ENCODE peak calls at places on chromosomes 16 and 17, in six cellular contexts. One of them, this sample, is unnamed.

GRCh38 chr16:14364386-14365199 is 265.5 kb downstream of the PARN start:
- DNase-seq in body of pancreas: no peak
- DNase-seq in A673: no peak
- DNase-seq in AG09309: no peak
- DNase-seq in heart right ventricle: no peak
- DNase-seq in AG04449: peak
- DNase-seq in this sample: no peak

GRCh38 chr16:3951861-3952332 is 71.4 kb upstream of the CREBBP start:
- DNase-seq in body of pancreas: no peak
- DNase-seq in A673: no peak
- DNase-seq in AG09309: no peak
- DNase-seq in heart right ventricle: no peak
- DNase-seq in AG04449: no peak
- DNase-seq in this sample: no peak

GRCh38 chr17:5798104-5798503 is 213.8 kb upstream of the NLRP1 start:
- DNase-seq in body of pancreas: no peak
- DNase-seq in A673: no peak
- DNase-seq in AG09309: no peak
- DNase-seq in heart right ventricle: no peak
- DNase-seq in AG04449: no peak
- DNase-seq in this sample: no peak

GRCh38 chr17:78132086-78132676 is 1.6 kb downstream of the TMC8 start:
- DNase-seq in body of pancreas: peak
- DNase-seq in A673: no peak
- DNase-seq in AG09309: no peak
- DNase-seq in heart right ventricle: no peak
- DNase-seq in AG04449: no peak
- DNase-seq in this sample: peak

GRCh38 chr16:13983625-13984024 is 63.7 kb downstream of the ERCC4 start:
- DNase-seq in body of pancreas: no peak
- DNase-seq in A673: no peak
- DNase-seq in AG09309: no peak
- DNase-seq in heart right ventricle: no peak
- DNase-seq in AG04449: no peak
- DNase-seq in this sample: no peak

GRCh38 chr17:39787038-39787437 is 49.3 kb downstream of the GRB7 start:
- DNase-seq in body of pancreas: no peak
- DNase-seq in A673: no peak
- DNase-seq in AG09309: no peak
- DNase-seq in heart right ventricle: no peak
- DNase-seq in AG04449: no peak
- DNase-seq in this sample: no peak

GRCh38 chr16:83200005-83200779 is 573.4 kb downstream of the CDH13 start:
- DNase-seq in body of pancreas: no peak
- DNase-seq in A673: no peak
- DNase-seq in AG09309: no peak
- DNase-seq in heart right ventricle: peak
- DNase-seq in AG04449: no peak
- DNase-seq in this sample: no peak

GRCh38 chr17:50206604-50207293 is 5.3 kb upstream of the COL1A1 start:
- DNase-seq in body of pancreas: no peak
- DNase-seq in A673: peak
- DNase-seq in AG09309: no peak
- DNase-seq in heart right ventricle: no peak
- DNase-seq in AG04449: no peak
- DNase-seq in this sample: no peak

GRCh38 chr17:66964930-66965800 is 658 bp downstream of the CACNG4 start:
- DNase-seq in body of pancreas: peak
- DNase-seq in A673: peak
- DNase-seq in AG09309: no peak
- DNase-seq in heart right ventricle: no peak
- DNase-seq in AG04449: no peak
- DNase-seq in this sample: no peak

GRCh38 chr16:3180445-3180878 is 7.5 kb upstream of the OR1F1 start:
- DNase-seq in body of pancreas: no peak
- DNase-seq in A673: peak
- DNase-seq in AG09309: no peak
- DNase-seq in heart right ventricle: no peak
- DNase-seq in AG04449: no peak
- DNase-seq in this sample: no peak

GRCh38 chr17:69961488-69962145 is 113.4 kb upstream of the KCNJ16 start:
- DNase-seq in body of pancreas: no peak
- DNase-seq in A673: no peak
- DNase-seq in AG09309: no peak
- DNase-seq in heart right ventricle: peak
- DNase-seq in AG04449: no peak
- DNase-seq in this sample: no peak

GRCh38 chr16:89764711-89765201 is 43.4 kb downstream of the ZNF276 start:
- DNase-seq in body of pancreas: no peak
- DNase-seq in A673: no peak
- DNase-seq in AG09309: no peak
- DNase-seq in heart right ventricle: peak
- DNase-seq in AG04449: no peak
- DNase-seq in this sample: peak

GRCh38 chr16:11494433-11494832 is 92.3 kb downstream of the LITAF start:
- DNase-seq in body of pancreas: no peak
- DNase-seq in A673: no peak
- DNase-seq in AG09309: no peak
- DNase-seq in heart right ventricle: no peak
- DNase-seq in AG04449: no peak
- DNase-seq in this sample: no peak

GRCh38 chr17:13888043-13888442 is 181.3 kb upstream of the COX10 start:
- DNase-seq in body of pancreas: no peak
- DNase-seq in A673: no peak
- DNase-seq in AG09309: no peak
- DNase-seq in heart right ventricle: peak
- DNase-seq in AG04449: no peak
- DNase-seq in this sample: no peak

GRCh38 chr17:13885953-13886889 is 183.1 kb upstream of the COX10 start:
- DNase-seq in body of pancreas: no peak
- DNase-seq in A673: no peak
- DNase-seq in AG09309: no peak
- DNase-seq in heart right ventricle: peak
- DNase-seq in AG04449: no peak
- DNase-seq in this sample: no peak

GRCh38 chr17:13885550-13885949 is 183.8 kb upstream of the COX10 start:
- DNase-seq in body of pancreas: no peak
- DNase-seq in A673: no peak
- DNase-seq in AG09309: no peak
- DNase-seq in heart right ventricle: no peak
- DNase-seq in AG04449: no peak
- DNase-seq in this sample: no peak

GRCh38 chr17:13883659-13884058 is 185.6 kb upstream of the COX10 start:
- DNase-seq in body of pancreas: no peak
- DNase-seq in A673: no peak
- DNase-seq in AG09309: no peak
- DNase-seq in heart right ventricle: no peak
- DNase-seq in AG04449: no peak
- DNase-seq in this sample: no peak

DNA sequence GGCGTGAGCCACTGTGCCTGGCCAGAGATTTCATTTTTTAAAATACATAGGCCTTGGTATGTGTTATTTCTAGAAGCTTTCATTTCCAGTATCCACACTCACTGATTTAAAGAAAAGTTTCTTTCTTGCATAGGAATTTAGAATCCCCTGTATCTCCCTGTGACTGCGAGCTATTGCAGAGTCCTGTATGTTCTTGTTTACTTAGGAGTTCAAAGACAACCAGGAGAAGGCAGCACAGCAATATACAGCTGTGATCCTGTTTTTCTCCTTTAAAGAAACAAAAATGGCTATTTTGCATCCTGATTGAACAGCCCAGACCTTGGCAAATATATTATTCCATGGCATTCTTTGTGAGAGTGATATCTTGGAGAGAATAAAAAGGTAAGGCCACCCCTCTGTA is 185.0 kb upstream of the COX10 start:
- DNase-seq in body of pancreas: no peak
- DNase-seq in A673: no peak
- DNase-seq in AG09309: no peak
- DNase-seq in heart right ventricle: no peak
- DNase-seq in AG04449: no peak
- DNase-seq in this sample: no peak
- TF ChIP-seq CTCF in body of pancreas: no peak
- TF ChIP-seq CTCF in A673: no peak
- TF ChIP-seq CTCF in AG09309: no peak
- TF ChIP-seq CTCF in heart right ventricle: no peak
- TF ChIP-seq CTCF in AG04449: no peak
- TF ChIP-seq CTCF in this sample: no peak

GRCh38 chr17:2235792-2236365 is 67.7 kb downstream of the SMG6 start:
- DNase-seq in body of pancreas: no peak
- DNase-seq in A673: no peak
- DNase-seq in AG09309: no peak
- DNase-seq in heart right ventricle: peak
- DNase-seq in AG04449: no peak
- DNase-seq in this sample: no peak
- TF ChIP-seq CTCF in body of pancreas: no peak
- TF ChIP-seq CTCF in A673: no peak
- TF ChIP-seq CTCF in AG09309: no peak
- TF ChIP-seq CTCF in heart right ventricle: no peak
- TF ChIP-seq CTCF in AG04449: no peak
- TF ChIP-seq CTCF in this sample: no peak

DNA sequence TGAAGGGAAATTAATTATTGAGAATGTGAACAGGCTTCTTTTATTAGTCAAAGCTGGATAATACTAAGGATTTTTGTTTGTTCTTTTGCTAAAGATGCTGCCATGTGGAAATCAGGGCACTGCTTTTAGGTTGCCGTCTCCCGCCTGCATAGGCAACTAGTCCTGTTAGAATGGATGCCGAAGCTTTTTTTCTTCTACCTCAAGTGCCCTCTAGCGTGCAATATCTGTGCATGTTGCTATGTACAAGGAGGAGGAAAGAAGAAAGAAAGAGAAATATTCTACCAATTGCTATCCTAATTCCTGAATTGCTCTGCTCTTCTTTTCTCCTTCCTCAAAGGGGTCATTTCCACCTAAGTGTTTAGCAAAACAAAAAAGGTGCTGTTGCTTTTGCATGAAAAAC is 5.2 kb upstream of the CDH8 start:
- DNase-seq in body of pancreas: no peak
- DNase-seq in A673: peak
- DNase-seq in AG09309: peak
- DNase-seq in heart right ventricle: no peak
- DNase-seq in AG04449: peak
- DNase-seq in this sample: no peak
- TF ChIP-seq CTCF in body of pancreas: no peak
- TF ChIP-seq CTCF in A673: peak
- TF ChIP-seq CTCF in AG09309: peak
- TF ChIP-seq CTCF in heart right ventricle: peak
- TF ChIP-seq CTCF in AG04449: peak
- TF ChIP-seq CTCF in this sample: no peak

DNA sequence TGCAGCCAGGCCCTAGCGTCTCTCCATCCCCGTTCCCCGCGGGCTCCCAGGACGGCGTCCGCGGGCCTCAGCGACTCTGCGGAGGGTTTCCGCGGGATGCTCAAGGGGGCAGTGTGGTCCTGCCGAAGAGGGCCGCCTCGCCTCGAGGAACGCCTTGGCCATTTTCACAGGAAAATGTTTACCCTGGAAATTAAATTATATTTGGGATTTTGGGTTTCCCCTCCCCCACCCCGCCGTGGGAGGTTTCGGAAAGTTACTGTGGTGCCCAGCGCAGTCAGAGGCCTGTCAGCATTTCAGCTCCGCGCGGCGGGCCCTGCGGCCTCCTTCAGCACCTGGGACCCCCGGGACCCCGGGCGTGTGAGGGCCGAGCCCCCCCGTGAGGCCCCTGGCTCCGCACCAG is 94.5 kb downstream of the PCTP start:
- DNase-seq in body of pancreas: peak
- DNase-seq in A673: peak
- DNase-seq in AG09309: no peak
- DNase-seq in heart right ventricle: peak
- DNase-seq in AG04449: no peak
- DNase-seq in this sample: no peak
- TF ChIP-seq CTCF in body of pancreas: peak
- TF ChIP-seq CTCF in A673: peak
- TF ChIP-seq CTCF in AG09309: peak
- TF ChIP-seq CTCF in heart right ventricle: peak
- TF ChIP-seq CTCF in AG04449: peak
- TF ChIP-seq CTCF in this sample: peak

GRCh38 chr17:81524865-81525159 is 3.4 kb upstream of the FSCN2 start:
- DNase-seq in body of pancreas: no peak
- DNase-seq in A673: no peak
- DNase-seq in AG09309: no peak
- DNase-seq in heart right ventricle: no peak
- DNase-seq in AG04449: no peak
- DNase-seq in this sample: no peak

GRCh38 chr17:81524063-81524864 is 3.9 kb upstream of the FSCN2 start:
- DNase-seq in body of pancreas: no peak
- DNase-seq in A673: no peak
- DNase-seq in AG09309: no peak
- DNase-seq in heart right ventricle: no peak
- DNase-seq in AG04449: no peak
- DNase-seq in this sample: peak

GRCh38 chr17:81522491-81523125 is 5.6 kb upstream of the FSCN2 start:
- DNase-seq in body of pancreas: no peak
- DNase-seq in A673: no peak
- DNase-seq in AG09309: no peak
- DNase-seq in heart right ventricle: no peak
- DNase-seq in AG04449: no peak
- DNase-seq in this sample: no peak

GRCh38 chr17:81520021-81520894 is 7.7 kb upstream of the ACTG1 start:
- DNase-seq in body of pancreas: peak
- DNase-seq in A673: no peak
- DNase-seq in AG09309: no peak
- DNase-seq in heart right ventricle: no peak
- DNase-seq in AG04449: no peak
- DNase-seq in this sample: peak

DNA sequence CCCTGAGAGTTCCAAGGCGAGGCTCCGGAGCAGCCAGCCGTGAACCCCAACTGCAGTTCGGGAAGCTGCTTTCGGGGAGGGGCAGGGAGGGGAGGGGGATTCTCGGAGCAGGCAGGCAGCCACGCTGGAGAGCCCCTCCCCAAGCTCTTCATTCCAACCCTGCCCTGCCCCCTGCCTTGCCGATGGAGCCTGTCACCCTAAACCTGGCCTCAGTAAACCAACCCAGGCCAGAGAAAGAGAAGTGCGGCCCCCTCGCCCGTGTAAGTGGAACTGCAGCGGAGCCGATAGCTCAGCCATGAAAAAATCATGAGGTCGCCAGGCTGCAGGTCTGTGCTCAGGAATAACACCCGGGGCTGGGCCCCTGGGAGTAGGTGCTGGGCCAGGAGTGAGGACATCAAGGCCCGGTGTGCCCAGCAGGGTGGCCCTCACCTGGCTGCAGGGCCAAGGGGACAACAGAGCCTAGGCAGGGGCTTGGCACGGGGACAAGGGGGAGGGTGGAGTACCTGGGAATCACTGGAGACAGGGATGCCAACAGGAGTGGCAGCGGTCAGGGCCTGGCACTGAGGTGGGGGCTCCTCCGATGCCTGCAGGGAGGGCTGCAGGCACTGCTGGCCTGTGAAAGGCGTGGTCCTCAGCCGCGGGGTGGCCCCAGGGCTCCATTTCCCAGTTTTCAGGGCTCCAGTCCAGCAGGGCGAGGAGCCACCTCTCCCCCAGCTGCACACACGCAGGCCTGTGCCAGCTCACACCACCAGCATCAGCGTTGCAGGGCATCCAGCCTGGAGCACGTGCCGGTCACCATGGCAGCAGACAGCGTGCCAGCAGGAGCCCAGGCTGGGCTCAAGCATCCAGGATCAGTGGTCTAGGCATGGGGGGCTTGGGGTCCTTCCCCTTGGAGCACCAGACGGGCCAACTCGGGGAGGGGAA is 4.8 kb upstream of the FSCN2 start:
- DNase-seq in body of pancreas: no peak
- DNase-seq in A673: peak
- DNase-seq in AG09309: peak
- DNase-seq in heart right ventricle: no peak
- DNase-seq in AG04449: no peak
- DNase-seq in this sample: peak
- TF ChIP-seq CTCF in body of pancreas: no peak
- TF ChIP-seq CTCF in A673: peak
- TF ChIP-seq CTCF in AG09309: no peak
- TF ChIP-seq CTCF in heart right ventricle: peak
- TF ChIP-seq CTCF in AG04449: peak
- TF ChIP-seq CTCF in this sample: peak